ENCODE peak calls at places on chromosome 20, in seven cellular contexts. One of them, this sample, is unnamed.

GRCh38 chr20:48626226-48626937 is 201.4 kb downstream of the PREX1 start:
- DNase-seq in cardiac muscle cell: no peak
- DNase-seq in GM06990: no peak
- DNase-seq in cardiac fibroblast: peak; percentile 28
- DNase-seq in ovary: peak; percentile 55
- DNase-seq in neural crest cell: no peak
- DNase-seq in HCT116: no peak
- DNase-seq in this sample: no peak

GRCh38 chr20:49501917-49502316 is 19.4 kb upstream of the KCNB1 start:
- DNase-seq in GM06990: no peak
- DNase-seq in cardiac fibroblast: peak; percentile 50
- DNase-seq in cardiac muscle cell: no peak
- DNase-seq in neural crest cell: no peak
- DNase-seq in HCT116: peak; percentile 85
- DNase-seq in ovary: no peak
- DNase-seq in this sample: no peak

GRCh38 chr20:32828029-32828666 is 8.4 kb downstream of the MAPRE1 start:
- DNase-seq in cardiac fibroblast: peak; percentile 39
- DNase-seq in GM06990: no peak
- DNase-seq in cardiac muscle cell: no peak
- DNase-seq in HCT116: no peak
- DNase-seq in ovary: no peak
- DNase-seq in neural crest cell: no peak
- DNase-seq in this sample: no peak

GRCh38 chr20:48373555-48373934 is 454.3 kb downstream of the PREX1 start:
- DNase-seq in GM06990: no peak
- DNase-seq in neural crest cell: no peak
- DNase-seq in HCT116: no peak
- DNase-seq in cardiac fibroblast: no peak
- DNase-seq in cardiac muscle cell: no peak
- DNase-seq in ovary: no peak
- DNase-seq in this sample: no peak

GRCh38 chr20:46154796-46155195 is 36.7 kb downstream of the CD40 start:
- DNase-seq in HCT116: no peak
- DNase-seq in cardiac muscle cell: no peak
- DNase-seq in neural crest cell: no peak
- DNase-seq in GM06990: no peak
- DNase-seq in cardiac fibroblast: no peak
- DNase-seq in ovary: no peak
- DNase-seq in this sample: no peak

GRCh38 chr20:23143098-23143497 is 57.0 kb upstream of the CD93 start:
- DNase-seq in cardiac muscle cell: peak; percentile 37
- DNase-seq in neural crest cell: no peak
- DNase-seq in ovary: no peak
- DNase-seq in GM06990: no peak
- DNase-seq in HCT116: peak; percentile 47
- DNase-seq in cardiac fibroblast: peak; percentile 85
- DNase-seq in this sample: peak; percentile 76

GRCh38 chr20:38130687-38131587 is 34.1 kb downstream of the TGM2 start:
- DNase-seq in cardiac fibroblast: no peak
- DNase-seq in ovary: no peak
- DNase-seq in HCT116: no peak
- DNase-seq in GM06990: no peak
- DNase-seq in cardiac muscle cell: no peak
- DNase-seq in neural crest cell: no peak
- DNase-seq in this sample: no peak

GRCh38 chr20:23078351-23078993 is 7.7 kb downstream of the CD93 start:
- DNase-seq in GM06990: no peak
- DNase-seq in HCT116: no peak
- DNase-seq in ovary: no peak
- DNase-seq in cardiac fibroblast: peak; percentile 83
- DNase-seq in cardiac muscle cell: no peak
- DNase-seq in neural crest cell: no peak
- DNase-seq in this sample: no peak

GRCh38 chr20:50727792-50728485 is 3.4 kb upstream of the PARD6B start:
- DNase-seq in neural crest cell: no peak
- DNase-seq in cardiac muscle cell: no peak
- DNase-seq in HCT116: no peak
- DNase-seq in GM06990: no peak
- DNase-seq in ovary: no peak
- DNase-seq in cardiac fibroblast: no peak
- DNase-seq in this sample: no peak

GRCh38 chr20:43844778-43845614 is 69.7 kb upstream of the TOX2 start:
- DNase-seq in cardiac fibroblast: peak; percentile 95
- DNase-seq in neural crest cell: no peak
- DNase-seq in ovary: no peak
- DNase-seq in cardiac muscle cell: no peak
- DNase-seq in HCT116: peak; percentile 74
- DNase-seq in GM06990: no peak
- DNase-seq in this sample: peak; percentile 82

GRCh38 chr20:17992224-17992637 is 23.4 kb downstream of the MGME1 start:
- DNase-seq in ovary: no peak
- DNase-seq in GM06990: peak; percentile 48
- DNase-seq in cardiac fibroblast: peak; percentile 14
- DNase-seq in cardiac muscle cell: no peak
- DNase-seq in HCT116: no peak
- DNase-seq in neural crest cell: no peak
- DNase-seq in this sample: no peak

GRCh38 chr20:8194721-8195120 is 62.7 kb downstream of the PLCB1 start:
- DNase-seq in neural crest cell: no peak
- DNase-seq in HCT116: no peak
- DNase-seq in cardiac muscle cell: no peak
- DNase-seq in GM06990: no peak
- DNase-seq in ovary: no peak
- DNase-seq in cardiac fibroblast: no peak
- DNase-seq in this sample: no peak

GRCh38 chr20:45060341-45060740 is 40.6 kb downstream of the KCNS1 start:
- DNase-seq in HCT116: no peak
- DNase-seq in cardiac muscle cell: no peak
- DNase-seq in neural crest cell: no peak
- DNase-seq in ovary: no peak
- DNase-seq in GM06990: no peak
- DNase-seq in cardiac fibroblast: no peak
- DNase-seq in this sample: no peak

GRCh38 chr20:833121-833449 is 430 bp upstream of the FAM110A start:
- DNase-seq in GM06990: no peak
- DNase-seq in HCT116: no peak
- DNase-seq in neural crest cell: no peak
- DNase-seq in cardiac fibroblast: no peak
- DNase-seq in cardiac muscle cell: no peak
- DNase-seq in ovary: no peak
- DNase-seq in this sample: peak; percentile 43

GRCh38 chr20:37914672-37915433 is 11.9 kb downstream of the VSTM2L start:
- DNase-seq in ovary: no peak
- DNase-seq in neural crest cell: peak; percentile 51
- DNase-seq in HCT116: no peak
- DNase-seq in GM06990: peak; percentile 57
- DNase-seq in cardiac fibroblast: no peak
- DNase-seq in cardiac muscle cell: peak; percentile 76
- DNase-seq in this sample: no peak

GRCh38 chr20:33370296-33370695 is 31.0 kb downstream of the CDK5RAP1 start:
- DNase-seq in GM06990: no peak
- DNase-seq in HCT116: no peak
- DNase-seq in neural crest cell: no peak
- DNase-seq in ovary: no peak
- DNase-seq in cardiac muscle cell: no peak
- DNase-seq in cardiac fibroblast: peak; percentile 6
- DNase-seq in this sample: no peak

GRCh38 chr20:22962567-22963439 is 72.3 kb upstream of the SSTR4 start:
- DNase-seq in neural crest cell: no peak
- DNase-seq in cardiac muscle cell: no peak
- DNase-seq in cardiac fibroblast: peak; percentile 34
- DNase-seq in ovary: no peak
- DNase-seq in HCT116: no peak
- DNase-seq in GM06990: no peak
- DNase-seq in this sample: no peak

GRCh38 chr20:50762435-50763201 is 31.2 kb downstream of the PARD6B start:
- DNase-seq in cardiac fibroblast: peak; percentile 65
- DNase-seq in cardiac muscle cell: no peak
- DNase-seq in GM06990: no peak
- DNase-seq in HCT116: no peak
- DNase-seq in neural crest cell: no peak
- DNase-seq in ovary: peak; percentile 51
- DNase-seq in this sample: peak; percentile 51

GRCh38 chr20:44074252-44075151 is 112.5 kb downstream of the JPH2 start:
- DNase-seq in HCT116: no peak
- DNase-seq in neural crest cell: no peak
- DNase-seq in ovary: no peak
- DNase-seq in cardiac muscle cell: peak; percentile 34
- DNase-seq in GM06990: no peak
- DNase-seq in cardiac fibroblast: peak; percentile 60
- DNase-seq in this sample: peak; percentile 39

GRCh38 chr20:90651-91050 is 3.2 kb downstream of the DEFB125 start:
- DNase-seq in cardiac fibroblast: peak; percentile 4
- DNase-seq in HCT116: no peak
- DNase-seq in neural crest cell: no peak
- DNase-seq in GM06990: no peak
- DNase-seq in cardiac muscle cell: no peak
- DNase-seq in ovary: no peak
- DNase-seq in this sample: no peak

GRCh38 chr20:32807706-32808105 is 12.0 kb upstream of the MAPRE1 start:
- DNase-seq in neural crest cell: peak; percentile 44
- DNase-seq in cardiac fibroblast: no peak
- DNase-seq in GM06990: no peak
- DNase-seq in ovary: no peak
- DNase-seq in cardiac muscle cell: peak; percentile 88
- DNase-seq in HCT116: no peak
- DNase-seq in this sample: no peak

GRCh38 chr20:50395258-50395729 is 114.9 kb upstream of the PTPN1 start:
- DNase-seq in HCT116: no peak
- DNase-seq in GM06990: no peak
- DNase-seq in cardiac fibroblast: peak; percentile 58
- DNase-seq in neural crest cell: no peak
- DNase-seq in ovary: peak; percentile 45
- DNase-seq in cardiac muscle cell: no peak
- DNase-seq in this sample: peak; percentile 42

GRCh38 chr20:33301192-33301930 is 18.3 kb downstream of the BPIFB1 start:
- DNase-seq in HCT116: no peak
- DNase-seq in neural crest cell: no peak
- DNase-seq in cardiac muscle cell: no peak
- DNase-seq in ovary: no peak
- DNase-seq in GM06990: no peak
- DNase-seq in cardiac fibroblast: peak; percentile 42
- DNase-seq in this sample: peak; percentile 65

GRCh38 chr20:9628589-9628988 is 114.2 kb downstream of the LAMP5 start:
- DNase-seq in HCT116: no peak
- DNase-seq in neural crest cell: no peak
- DNase-seq in cardiac muscle cell: no peak
- DNase-seq in GM06990: no peak
- DNase-seq in cardiac fibroblast: no peak
- DNase-seq in ovary: no peak
- DNase-seq in this sample: no peak
- TF ChIP-seq CTCF in HCT116: peak; percentile 11
- TF ChIP-seq CTCF in neural crest cell: no peak
- TF ChIP-seq CTCF in cardiac muscle cell: no peak
- TF ChIP-seq CTCF in GM06990: no peak
- TF ChIP-seq CTCF in cardiac fibroblast: no peak
- TF ChIP-seq CTCF in ovary: no peak
- TF ChIP-seq CTCF in this sample: no peak

DNA sequence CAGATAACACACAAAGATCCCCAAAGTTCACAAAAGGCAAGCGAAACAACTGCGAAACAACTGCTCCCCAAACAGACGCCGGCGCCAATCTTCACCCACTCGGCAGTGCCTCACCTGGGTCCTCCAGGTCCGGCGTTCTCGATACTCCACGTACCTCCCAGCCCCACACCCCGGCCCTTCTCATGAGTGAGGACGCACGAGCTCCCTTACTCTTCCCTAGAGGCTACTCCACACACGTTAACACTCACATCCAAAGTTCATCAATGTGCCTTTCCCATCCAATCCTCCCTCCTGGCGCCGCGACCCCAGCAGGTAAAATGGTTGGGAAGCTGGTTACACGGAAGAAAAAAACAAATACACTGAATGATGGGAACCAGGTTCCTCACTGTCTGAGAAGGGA is 77.0 kb downstream of the TAF4 start:
- DNase-seq in cardiac muscle cell: no peak
- DNase-seq in cardiac fibroblast: no peak
- DNase-seq in neural crest cell: no peak
- DNase-seq in HCT116: no peak
- DNase-seq in ovary: peak; percentile 15
- DNase-seq in GM06990: no peak
- DNase-seq in this sample: no peak
- TF ChIP-seq CTCF in cardiac muscle cell: no peak
- TF ChIP-seq CTCF in cardiac fibroblast: no peak
- TF ChIP-seq CTCF in neural crest cell: no peak
- TF ChIP-seq CTCF in HCT116: no peak
- TF ChIP-seq CTCF in ovary: no peak
- TF ChIP-seq CTCF in GM06990: no peak
- TF ChIP-seq CTCF in this sample: no peak

DNA sequence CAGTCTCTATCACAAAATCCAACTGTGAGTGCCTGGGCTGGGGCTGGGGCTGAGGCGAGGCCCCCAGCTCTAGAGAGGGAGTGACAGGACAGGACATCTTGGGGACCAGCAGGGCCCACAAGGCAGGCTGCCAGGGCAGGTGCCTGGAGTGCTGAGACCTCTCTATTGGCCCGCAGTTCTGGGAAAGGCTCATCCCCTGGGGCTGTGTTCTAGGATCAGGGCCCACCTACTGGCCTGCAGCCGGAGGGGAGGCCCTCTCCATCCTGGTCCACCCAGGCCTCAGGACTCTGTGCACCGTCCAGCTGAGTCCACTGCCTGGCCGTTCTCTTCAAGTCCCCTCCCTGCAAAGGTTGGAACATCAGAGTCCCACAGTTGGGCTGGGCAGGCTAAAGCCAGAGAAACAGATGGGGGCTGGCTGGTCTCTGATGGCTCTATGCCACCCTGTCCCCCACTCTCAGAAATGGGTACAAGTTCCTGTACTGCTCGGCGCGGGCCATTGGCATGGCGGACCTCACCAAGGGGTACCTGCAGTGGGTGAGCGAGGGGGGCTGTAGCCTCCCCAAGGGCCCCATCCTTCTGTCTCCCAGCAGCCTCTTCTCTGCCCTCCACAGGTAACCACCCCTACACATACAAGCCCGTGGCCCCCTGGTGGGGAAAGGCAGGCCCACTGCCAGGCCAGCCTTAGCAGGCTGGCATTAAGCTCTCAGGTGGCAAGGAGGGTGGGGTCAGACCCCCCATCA is 9.0 kb downstream of the EMILIN3 start:
- DNase-seq in ovary: no peak
- DNase-seq in HCT116: no peak
- DNase-seq in cardiac fibroblast: no peak
- DNase-seq in cardiac muscle cell: no peak
- DNase-seq in neural crest cell: no peak
- DNase-seq in GM06990: no peak
- DNase-seq in this sample: no peak
- TF ChIP-seq CTCF in ovary: no peak
- TF ChIP-seq CTCF in HCT116: no peak
- TF ChIP-seq CTCF in cardiac fibroblast: no peak
- TF ChIP-seq CTCF in cardiac muscle cell: no peak
- TF ChIP-seq CTCF in neural crest cell: peak; percentile 22
- TF ChIP-seq CTCF in GM06990: peak; percentile 25
- TF ChIP-seq CTCF in this sample: peak; percentile 48

DNA sequence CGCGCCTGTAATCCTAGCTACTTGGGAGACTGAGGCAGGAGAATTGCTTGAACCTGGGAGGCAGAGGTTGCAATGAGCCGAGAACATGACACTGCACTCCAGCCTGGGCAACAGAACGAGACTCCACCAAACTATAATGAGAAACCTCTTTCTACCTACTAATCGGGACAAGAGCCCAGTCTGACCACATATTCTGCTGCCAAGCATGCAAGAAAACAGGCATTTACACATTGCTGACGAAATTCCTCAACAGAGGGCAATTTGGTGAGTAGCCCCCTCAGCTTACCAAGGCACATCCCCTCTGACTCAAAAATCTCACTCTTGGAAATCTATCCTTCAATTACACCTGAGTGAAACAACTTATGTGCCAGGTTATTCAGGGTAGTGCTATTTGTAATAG is 81.2 kb downstream of the SLC23A2 start:
- DNase-seq in cardiac fibroblast: no peak
- DNase-seq in cardiac muscle cell: no peak
- DNase-seq in GM06990: no peak
- DNase-seq in neural crest cell: no peak
- DNase-seq in HCT116: no peak
- DNase-seq in ovary: no peak
- DNase-seq in this sample: no peak
- TF ChIP-seq CTCF in cardiac fibroblast: no peak
- TF ChIP-seq CTCF in cardiac muscle cell: no peak
- TF ChIP-seq CTCF in GM06990: no peak
- TF ChIP-seq CTCF in neural crest cell: no peak
- TF ChIP-seq CTCF in HCT116: no peak
- TF ChIP-seq CTCF in ovary: no peak
- TF ChIP-seq CTCF in this sample: no peak